ENCODE peak calls at places on chromosomes 12 and 14, in five cellular contexts. One of them, this sample, is unnamed.

GRCh38 chr12:113874999-113875561 is 91.0 kb downstream of the RBM19 start:
- DNase-seq in NAMALWA: no peak
- DNase-seq in erythroblast: no peak
- DNase-seq in OCI-LY7: no peak
- DNase-seq in choroid plexus epithelial cell: peak
- DNase-seq in this sample: no peak

GRCh38 chr12:121803861-121804416 is at the start of gene SETD1B:
- DNase-seq in NAMALWA: peak
- DNase-seq in erythroblast: peak
- DNase-seq in OCI-LY7: peak
- DNase-seq in choroid plexus epithelial cell: peak
- DNase-seq in this sample: peak

GRCh38 chr12:51449569-51450246 is 25.1 kb downstream of the SLC4A8 start:
- DNase-seq in NAMALWA: no peak
- DNase-seq in erythroblast: no peak
- DNase-seq in OCI-LY7: no peak
- DNase-seq in choroid plexus epithelial cell: peak
- DNase-seq in this sample: no peak

GRCh38 chr14:35534130-35534883 is at the start of gene INSM2:
- DNase-seq in NAMALWA: no peak
- DNase-seq in erythroblast: peak
- DNase-seq in OCI-LY7: peak
- DNase-seq in choroid plexus epithelial cell: peak
- DNase-seq in this sample: peak

GRCh38 chr14:70808402-70809237 is 693 bp downstream of the MAP3K9 start:
- DNase-seq in NAMALWA: no peak
- DNase-seq in erythroblast: no peak
- DNase-seq in OCI-LY7: peak
- DNase-seq in choroid plexus epithelial cell: peak
- DNase-seq in this sample: no peak

GRCh38 chr12:99087278-99087677 is 442.2 kb downstream of the APAF1 start:
- DNase-seq in NAMALWA: no peak
- DNase-seq in erythroblast: no peak
- DNase-seq in OCI-LY7: no peak
- DNase-seq in choroid plexus epithelial cell: peak
- DNase-seq in this sample: no peak

GRCh38 chr14:35362911-35363374 is 41.6 kb downstream of the NFKBIA start:
- DNase-seq in NAMALWA: no peak
- DNase-seq in erythroblast: no peak
- DNase-seq in OCI-LY7: no peak
- DNase-seq in choroid plexus epithelial cell: peak
- DNase-seq in this sample: no peak

GRCh38 chr12:127035011-127035879 is 1231.7 kb upstream of the TMEM132C start:
- DNase-seq in NAMALWA: no peak
- DNase-seq in erythroblast: no peak
- DNase-seq in OCI-LY7: no peak
- DNase-seq in choroid plexus epithelial cell: no peak
- DNase-seq in this sample: no peak

GRCh38 chr14:33711761-33712160 is 239.1 kb downstream of the EGLN3 start:
- DNase-seq in NAMALWA: no peak
- DNase-seq in erythroblast: no peak
- DNase-seq in OCI-LY7: no peak
- DNase-seq in choroid plexus epithelial cell: no peak
- DNase-seq in this sample: no peak

GRCh38 chr14:96138241-96138640 is 66.4 kb upstream of the BDKRB2 start:
- DNase-seq in NAMALWA: no peak
- DNase-seq in erythroblast: no peak
- DNase-seq in OCI-LY7: no peak
- DNase-seq in choroid plexus epithelial cell: no peak
- DNase-seq in this sample: no peak

GRCh38 chr14:57560681-57561080 is 67.0 kb upstream of the CCDC198 start:
- DNase-seq in NAMALWA: no peak
- DNase-seq in erythroblast: no peak
- DNase-seq in OCI-LY7: no peak
- DNase-seq in choroid plexus epithelial cell: no peak
- DNase-seq in this sample: no peak

GRCh38 chr12:123744836-123745235 is 17.3 kb upstream of the DNAH10 start:
- DNase-seq in NAMALWA: no peak
- DNase-seq in erythroblast: peak
- DNase-seq in OCI-LY7: no peak
- DNase-seq in choroid plexus epithelial cell: no peak
- DNase-seq in this sample: peak

GRCh38 chr12:132776816-132777568 is 15.4 kb upstream of the ANKLE2 start:
- DNase-seq in NAMALWA: no peak
- DNase-seq in erythroblast: no peak
- DNase-seq in OCI-LY7: no peak
- DNase-seq in choroid plexus epithelial cell: peak
- DNase-seq in this sample: no peak

GRCh38 chr12:9925746-9926393 is 6.3 kb downstream of the CLEC2A start:
- DNase-seq in NAMALWA: peak
- DNase-seq in erythroblast: peak
- DNase-seq in OCI-LY7: peak
- DNase-seq in choroid plexus epithelial cell: peak
- DNase-seq in this sample: peak

GRCh38 chr14:94104731-94105130 is 5.8 kb upstream of the IFI27 start:
- DNase-seq in NAMALWA: no peak
- DNase-seq in erythroblast: no peak
- DNase-seq in OCI-LY7: no peak
- DNase-seq in choroid plexus epithelial cell: no peak
- DNase-seq in this sample: no peak